ENCODE peak calls at places on chromosomes 2 and 18, in ten cellular contexts. K is astrocyte of the spinal cord; J is skeletal muscle cell; X is spleen; V is left ventricle myocardium inferior; D is kidney; G is naive thymus-derived CD4-positive, alpha-beta T cell; E is brain microvascular endothelial cell; Y is dorsolateral prefrontal cortex; S is cardiac muscle cell. N is an unnamed sample.

GRCh38 chr2:174112073-174112472 is 136.3 kb downstream of the OLA1 start:
- DNase-seq in S (no peak), Y (no peak), V (no peak), D (no peak), E (no peak), G (no peak), K (no peak), X (no peak), J (no peak), N (peak)

GRCh38 chr2:220533485-220533884 is 906.1 kb downstream of the SLC4A3 start:
- DNase-seq in V (no peak), J (no peak), K (no peak), E (peak), D (no peak), Y (no peak), X (no peak), G (no peak), S (peak), N (no peak)

GRCh38 chr2:237650455-237650850 is 23.1 kb downstream of the LRRFIP1 start:
- DNase-seq in Y (no peak), K (no peak), E (no peak), V (no peak), D (peak), G (no peak), X (no peak), J (no peak), S (no peak), N (no peak)

GRCh38 chr2:37020887-37021796 is 54.8 kb upstream of the STRN start:
- DNase-seq in S (peak), V (no peak), Y (no peak), D (no peak), G (no peak), J (peak), E (no peak), K (no peak), X (no peak), N (no peak)

GRCh38 chr18:79498662-79499061 is 102.9 kb downstream of the NFATC1 start:
- DNase-seq in V (no peak), X (no peak), E (no peak), Y (no peak), G (no peak), J (no peak), S (no peak), D (no peak), K (no peak), N (no peak)

GRCh38 chr2:25161055-25161781 is 7.2 kb downstream of the POMC start:
- DNase-seq in Y (no peak), V (peak), S (peak), X (peak), G (peak), K (no peak), E (no peak), D (peak), J (no peak), N (no peak)

GRCh38 chr18:35634376-35634775 is 52.8 kb downstream of the GALNT1 start:
- DNase-seq in G (no peak), S (no peak), Y (no peak), E (no peak), D (no peak), K (no peak), V (no peak), J (no peak), X (no peak), N (no peak)

GRCh38 chr2:66840321-66841014 is 405.5 kb downstream of the MEIS1 start:
- DNase-seq in Y (no peak), J (peak), S (peak), K (no peak), X (no peak), D (no peak), E (no peak), V (no peak), G (no peak), N (no peak)

GRCh38 chr2:234840336-234840735 is 111.5 kb upstream of the SH3BP4 start:
- DNase-seq in S (peak), J (peak), G (no peak), D (no peak), K (peak), Y (no peak), V (no peak), E (peak), X (no peak), N (no peak)

GRCh38 chr18:46220116-46220515 is 115.9 kb downstream of the HAUS1 start:
- DNase-seq in J (peak), E (peak), K (peak), G (no peak), V (no peak), Y (no peak), S (peak), D (no peak), X (no peak), N (no peak)

GRCh38 chr2:44680424-44680971 is 261.0 kb upstream of the SIX3 start:
- DNase-seq in V (no peak), G (no peak), Y (no peak), E (no peak), J (no peak), K (no peak), D (no peak), S (no peak), X (no peak), N (no peak)

GRCh38 chr2:205700331-205701132 is 18.2 kb downstream of the NRP2 start:
- DNase-seq in E (peak), D (no peak), G (no peak), X (no peak), V (no peak), S (peak), J (peak), Y (no peak), K (peak), N (no peak)

GRCh38 chr18:48002933-48003365 is 72.5 kb upstream of the SMAD2 start:
- DNase-seq in S (peak), D (peak), G (no peak), J (no peak), E (peak), Y (no peak), X (peak), K (peak), V (peak), N (no peak)

GRCh38 chr18:75546964-75547363 is 119.5 kb upstream of the SMIM21 start:
- DNase-seq in K (no peak), V (no peak), D (no peak), J (no peak), X (no peak), S (no peak), Y (no peak), G (no peak), E (no peak), N (no peak)

GRCh38 chr2:120305296-120305695 is 40.6 kb upstream of the INHBB start:
- DNase-seq in K (no peak), E (no peak), G (no peak), J (no peak), D (no peak), S (peak), V (no peak), Y (no peak), X (no peak), N (no peak)

GRCh38 chr2:43020296-43020695 is 206.1 kb downstream of the ZFP36L2 start:
- DNase-seq in E (no peak), D (no peak), V (no peak), K (no peak), S (no peak), Y (no peak), G (no peak), J (no peak), X (peak), N (no peak)

GRCh38 chr2:49002750-49003149 is 151.6 kb downstream of the FSHR start:
- DNase-seq in S (peak), V (no peak), J (no peak), D (no peak), K (peak), Y (no peak), X (no peak), E (no peak), G (no peak), N (no peak)

GRCh38 chr2:118119158-118119715 is 31.0 kb downstream of the INSIG2 start:
- DNase-seq in J (no peak), G (no peak), D (no peak), E (no peak), V (no peak), Y (no peak), K (no peak), S (peak), X (no peak), N (no peak)

GRCh38 chr18:2907459-2908145 is 60.8 kb downstream of the EMILIN2 start:
- DNase-seq in Y (no peak), S (no peak), E (no peak), J (no peak), G (no peak), K (no peak), X (no peak), V (no peak), D (no peak), N (peak)

GRCh38 chr2:128279786-128280701 is 38.6 kb downstream of the HS6ST1 start:
- DNase-seq in J (no peak), X (peak), Y (no peak), K (no peak), G (no peak), E (no peak), D (peak), V (peak), S (no peak), N (peak)

GRCh38 chr2:80874374-80874773 is 569.8 kb upstream of the LRRTM1 start:
- DNase-seq in D (no peak), G (no peak), Y (no peak), X (no peak), J (no peak), V (no peak), E (no peak), S (no peak), K (no peak), N (no peak)

GRCh38 chr2:219252084-219252483 is 959 bp upstream of the TUBA4B start:
- DNase-seq in V (no peak), J (no peak), G (no peak), Y (no peak), X (no peak), E (no peak), S (no peak), K (no peak), D (peak), N (no peak)
- H3K4me3 ChIP-seq in V (peak), J (no peak), G (peak), Y (peak), X (peak), E (no peak), S (no peak), K (no peak), D (no peak), N (peak)

DNA sequence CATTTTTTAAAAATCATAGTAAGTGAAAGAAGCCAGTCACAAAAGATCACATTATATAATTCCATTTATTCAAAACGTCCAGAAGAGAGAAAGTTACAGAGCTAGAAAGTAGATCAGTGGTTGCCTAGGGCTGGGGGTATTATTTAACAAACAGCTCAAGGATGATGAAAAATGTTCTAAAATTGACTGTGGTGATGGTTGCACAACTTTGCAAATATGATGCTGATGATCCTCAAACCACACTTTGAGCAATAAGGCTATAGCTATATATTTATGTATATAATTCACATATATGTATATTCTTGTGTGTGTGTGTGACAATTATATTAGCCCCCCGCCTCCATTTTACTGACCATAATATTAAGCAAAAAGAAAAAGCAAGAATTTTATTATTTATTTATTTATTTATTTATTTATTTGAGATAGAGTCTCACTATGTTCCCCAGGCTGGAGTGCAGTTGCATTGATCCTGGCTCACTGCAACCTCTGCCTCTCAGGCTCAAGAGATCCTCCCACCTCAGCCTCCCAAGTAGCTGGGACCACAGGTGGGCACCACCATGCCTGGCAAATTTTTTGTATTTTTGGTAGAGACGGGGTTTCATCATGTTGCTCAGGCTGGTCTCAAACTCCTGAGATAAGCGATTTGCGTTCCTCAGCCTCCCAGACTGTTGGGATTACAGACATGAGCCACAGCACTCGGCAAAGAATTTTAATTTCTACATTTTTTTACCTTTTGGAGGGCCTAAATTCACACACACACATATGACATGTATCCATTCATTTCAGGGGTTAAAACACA is 1.9 kb downstream of the WDR12 start:
- DNase-seq in G (no peak), E (no peak), S (peak), X (no peak), K (no peak), J (no peak), Y (no peak), D (no peak), V (no peak), N (peak)
- H3K4me3 ChIP-seq in G (no peak), E (peak), S (peak), X (no peak), K (no peak), J (no peak), Y (peak), D (peak), V (peak), N (peak)

DNA sequence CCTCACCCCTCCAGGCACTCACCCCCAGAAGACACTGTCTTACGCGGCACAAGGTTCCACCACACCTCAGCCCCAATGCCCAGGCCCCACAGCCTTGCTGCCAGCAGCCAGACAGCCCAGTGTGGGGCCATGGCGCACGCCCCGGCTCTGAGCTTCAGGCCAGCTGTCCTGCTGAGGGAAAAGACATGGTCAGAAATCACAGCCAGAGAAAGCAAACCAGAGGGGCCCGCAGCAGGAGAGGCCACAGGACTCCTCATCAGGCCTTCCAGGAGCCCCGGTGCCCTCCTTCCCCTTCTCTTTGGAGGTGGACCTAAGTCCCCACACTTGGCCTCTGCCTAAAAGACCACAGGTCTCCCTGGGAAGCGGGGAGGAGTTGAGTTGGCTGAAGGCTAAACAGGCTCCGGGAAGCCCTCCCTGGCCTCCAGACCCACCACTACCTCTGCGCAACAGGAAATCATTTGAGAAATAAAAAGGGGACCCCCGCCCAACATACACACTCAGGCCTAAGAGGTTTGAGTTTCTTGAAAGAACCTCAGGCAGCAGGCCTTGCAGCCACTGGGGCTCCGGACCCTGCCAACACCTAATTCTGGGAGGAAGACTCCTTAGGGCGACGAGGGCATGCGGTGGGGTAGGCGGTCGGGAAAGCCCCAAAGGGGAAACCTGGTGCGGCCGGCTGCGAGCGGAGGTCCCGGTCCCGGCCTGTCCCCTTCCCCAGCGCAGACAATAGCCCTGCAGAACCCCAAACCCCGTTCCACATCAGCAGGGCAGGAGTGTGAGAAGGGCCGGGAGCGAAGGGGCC is 1.9 kb downstream of the SEMA4C start:
- DNase-seq in G (peak), E (no peak), K (peak), X (peak), J (no peak), S (no peak), V (no peak), D (peak), Y (no peak), N (no peak)
- H3K4me3 ChIP-seq in G (peak), E (peak), K (peak), X (peak), J (peak), S (peak), V (peak), D (peak), Y (peak), N (peak)

DNA sequence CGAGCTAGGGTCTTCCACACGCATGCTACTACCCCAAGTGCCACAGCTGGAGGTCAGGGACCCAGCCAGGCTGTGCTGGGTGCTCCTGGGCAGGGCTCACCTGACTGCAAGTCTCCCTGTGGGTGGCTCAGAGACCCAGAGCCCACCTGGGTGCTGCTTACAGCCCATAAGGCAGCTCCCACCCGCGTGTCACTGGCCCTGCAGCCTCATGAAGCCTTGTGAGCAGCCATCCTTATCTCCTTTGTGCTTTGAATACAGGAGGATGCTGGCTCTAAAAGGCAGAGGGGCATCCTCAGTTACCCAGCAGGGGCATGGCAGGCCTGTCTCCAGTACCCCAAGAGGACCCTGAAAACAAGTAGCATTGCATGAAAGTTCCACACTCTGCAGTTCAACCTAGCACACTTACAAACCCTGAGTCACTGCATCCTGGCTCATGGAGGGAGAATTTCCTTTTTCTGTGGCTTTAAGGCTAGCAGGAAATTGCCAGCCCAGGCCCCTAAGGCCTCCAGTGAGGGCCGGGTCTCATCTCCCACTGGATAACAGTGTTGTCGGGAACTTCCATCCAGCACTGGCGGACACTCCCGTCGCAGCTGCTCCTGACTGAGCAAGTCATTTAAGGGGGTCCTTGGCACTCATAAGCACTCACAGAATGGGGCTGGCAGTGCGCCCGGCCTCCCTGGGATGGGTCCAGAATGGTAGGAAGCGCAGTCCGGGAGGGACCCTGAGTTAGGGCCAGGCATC is 137.1 kb downstream of the RPIA start:
- DNase-seq in Y (no peak), S (peak), X (peak), G (no peak), J (no peak), E (no peak), D (peak), V (peak), K (peak), N (no peak)
- H3K4me3 ChIP-seq in Y (no peak), S (no peak), X (no peak), G (no peak), J (no peak), E (no peak), D (no peak), V (peak), K (no peak), N (no peak)

GRCh38 chr2:30243231-30243630 is 11.9 kb downstream of the LBH start:
- DNase-seq in S (no peak), Y (no peak), K (no peak), J (no peak), G (no peak), D (no peak), E (no peak), X (no peak), V (no peak), N (no peak)

GRCh38 chr2:30238143-30238800 is 6.9 kb downstream of the LBH start:
- DNase-seq in Y (no peak), D (no peak), E (no peak), K (no peak), J (no peak), S (no peak), V (no peak), G (no peak), X (peak), N (no peak)

GRCh38 chr2:30239308-30240161 is 8.2 kb downstream of the LBH start:
- DNase-seq in G (peak), D (peak), S (peak), X (peak), Y (no peak), E (peak), J (peak), V (peak), K (peak), N (no peak)

GRCh38 chr2:30237346-30238142 is 6.2 kb downstream of the LBH start:
- DNase-seq in J (no peak), S (no peak), V (no peak), D (no peak), K (no peak), Y (no peak), X (peak), G (no peak), E (no peak), N (no peak)

GRCh38 chr2:30240162-30240696 is 8.9 kb downstream of the LBH start:
- DNase-seq in S (no peak), E (no peak), Y (no peak), G (no peak), D (no peak), X (no peak), K (no peak), V (no peak), J (no peak), N (no peak)
- H3K4me3 ChIP-seq in S (peak), E (no peak), Y (no peak), G (peak), D (no peak), X (no peak), K (no peak), V (peak), J (no peak), N (no peak)

DNA sequence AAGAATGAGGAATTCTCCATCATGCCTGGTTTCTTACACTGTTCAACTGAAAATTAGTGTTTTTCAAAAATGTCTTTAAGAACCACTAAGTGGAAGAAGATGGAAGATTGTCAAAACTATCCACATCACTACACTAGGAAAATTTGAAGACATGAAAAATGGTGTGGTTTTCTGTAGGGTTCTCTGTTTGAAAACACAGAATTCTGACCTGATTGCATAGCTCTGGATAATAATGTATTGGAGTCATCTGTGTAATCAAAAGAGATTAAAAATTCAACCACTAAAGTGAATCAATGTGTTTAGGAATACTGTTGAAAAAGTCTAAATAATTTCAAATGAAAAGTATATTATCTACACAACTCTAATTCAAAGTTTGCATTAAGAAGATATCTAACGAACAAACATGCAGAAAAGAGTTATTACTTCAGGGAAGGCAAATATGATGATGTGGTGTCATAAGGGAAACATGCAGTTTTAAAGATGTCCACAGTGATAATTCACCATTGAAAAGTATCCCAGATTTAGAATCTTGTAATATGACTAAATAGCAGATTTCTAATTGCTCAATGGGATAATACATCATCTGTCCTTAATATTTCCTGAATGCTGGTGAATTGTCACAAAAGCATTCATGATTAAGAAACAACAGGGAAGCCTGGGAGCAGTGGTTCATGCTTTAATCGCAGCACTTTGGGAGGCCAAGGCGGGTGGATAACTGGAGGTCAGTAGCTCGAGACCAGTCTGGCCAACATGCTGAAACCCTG is 116.8 kb downstream of the ERBB4 start:
- DNase-seq in J (peak), E (peak), K (no peak), D (no peak), S (peak), V (no peak), Y (no peak), G (no peak), X (no peak), N (no peak)
- H3K4me3 ChIP-seq in J (no peak), E (no peak), K (no peak), D (no peak), S (no peak), V (no peak), Y (no peak), G (no peak), X (no peak), N (no peak)

DNA sequence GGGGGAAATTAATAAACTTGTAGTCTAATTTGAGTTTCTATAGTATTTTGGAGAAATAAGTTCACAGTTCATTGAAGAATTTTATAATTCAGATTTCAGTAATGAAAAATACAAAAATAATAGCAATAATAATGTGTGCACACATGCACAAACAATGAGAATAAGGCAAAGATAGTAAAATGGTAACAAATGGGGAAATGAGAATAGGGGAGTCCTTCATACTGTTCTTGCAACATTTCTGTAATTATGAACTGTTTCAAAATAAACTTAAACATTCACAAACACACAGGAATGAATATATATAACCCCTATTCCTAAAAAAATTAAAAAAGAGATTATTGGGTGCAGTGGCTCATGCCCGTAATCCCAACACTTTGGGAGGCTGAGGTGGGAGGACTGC is 63.9 kb downstream of the SPRED2 start:
- DNase-seq in G (no peak), J (no peak), V (no peak), D (no peak), X (no peak), Y (no peak), K (no peak), E (no peak), S (no peak), N (no peak)
- H3K4me3 ChIP-seq in G (no peak), J (no peak), V (no peak), D (no peak), X (no peak), Y (no peak), K (no peak), E (no peak), S (no peak), N (no peak)